ENCODE peak calls at places on chromosomes 3 and 15, in eight cellular contexts. B is cardiac fibroblast; O is effector memory CD8-positive, alpha-beta T cell; E is GM13976; M is KBM-7; G is stomach; Y is dorsolateral prefrontal cortex; H is adrenal gland. C is an unnamed sample.

GRCh38 chr3:94616833-94617232 is 554.0 kb downstream of the NSUN3 start:
- DNase-seq in M (no peak), G (no peak), Y (no peak), H (no peak), E (no peak), B (no peak), O (no peak), C (no peak)

GRCh38 chr3:60355825-60356224 is 895.4 kb downstream of the FHIT start:
- DNase-seq in E (no peak), B (no peak), O (no peak), M (no peak), Y (no peak), G (no peak), H (no peak), C (no peak)

GRCh38 chr3:157595259-157595658 is 92.0 kb upstream of the VEPH1 start:
- DNase-seq in E (no peak), H (no peak), O (no peak), Y (no peak), G (no peak), B (no peak), M (no peak), C (no peak)

GRCh38 chr15:93955197-93955596 is 276.2 kb upstream of the MCTP2 start:
- DNase-seq in E (no peak), H (no peak), B (no peak), G (no peak), O (no peak), Y (no peak), M (no peak), C (no peak)

GRCh38 chr3:146536681-146537080 is 7.7 kb downstream of the PLSCR1 start:
- DNase-seq in M (no peak), G (no peak), H (no peak), B (peak), Y (no peak), O (no peak), E (no peak), C (no peak)

GRCh38 chr3:29092348-29092747 is 188.5 kb upstream of the RBMS3 start:
- DNase-seq in M (no peak), O (no peak), H (no peak), Y (no peak), B (no peak), E (no peak), G (no peak), C (no peak)

GRCh38 chr3:127959873-127960272 is 44.8 kb downstream of the KBTBD12 start:
- DNase-seq in B (peak), M (peak), Y (no peak), E (peak), O (no peak), G (peak), H (peak), C (no peak)

GRCh38 chr3:58260733-58261132 is 23.1 kb downstream of the ABHD6 start:
- DNase-seq in M (no peak), E (no peak), H (no peak), G (no peak), O (no peak), B (no peak), Y (no peak), C (no peak)

GRCh38 chr3:111539351-111540331 is 2.4 kb upstream of the CD96 start:
- DNase-seq in G (peak), M (peak), H (peak), Y (peak), O (peak), E (no peak), B (peak), C (peak)

GRCh38 chr3:18580268-18580667 is 155.1 kb upstream of the SATB1 start:
- DNase-seq in M (no peak), E (no peak), B (no peak), G (no peak), H (no peak), Y (no peak), O (no peak), C (no peak)

GRCh38 chr3:52636673-52637072 is 49.0 kb downstream of the PBRM1 start:
- DNase-seq in H (no peak), E (no peak), O (no peak), Y (no peak), G (no peak), M (peak), B (no peak), C (no peak)

GRCh38 chr3:94137377-94137776 is 74.5 kb downstream of the NSUN3 start:
- DNase-seq in E (peak), M (no peak), G (no peak), O (no peak), H (no peak), Y (no peak), B (no peak), C (no peak)

GRCh38 chr15:90015749-90016148 is 14.6 kb downstream of the ZNF710 start:
- DNase-seq in E (no peak), M (no peak), H (no peak), Y (no peak), G (peak), O (no peak), B (no peak), C (no peak)